ENCODE peak calls at places on chromosomes 3 and 15, in five cellular contexts. C is GM23338, U is GM23248, T is OCI-LY7, L is HCT116. P is an unnamed sample.

GRCh38 chr3:58032186-58032585 is 24.0 kb downstream of the FLNB start:
- DNase-seq in C (no peak), U (peak), T (no peak), L (no peak), P (no peak)

GRCh38 chr15:46732060-46732459 is 985.2 kb upstream of the SEMA6D start:
- DNase-seq in C (no peak), U (no peak), T (peak), L (no peak), P (no peak)

GRCh38 chr3:16375891-16376290 is 110.9 kb downstream of the OXNAD1 start:
- DNase-seq in C (no peak), U (no peak), T (no peak), L (no peak), P (no peak)

GRCh38 chr3:42666577-42666998 is 13.1 kb downstream of the ZBTB47 start:
- DNase-seq in C (no peak), U (no peak), T (no peak), L (no peak), P (no peak)

GRCh38 chr3:105278688-105279087 is 88.0 kb upstream of the ALCAM start:
- DNase-seq in C (no peak), U (no peak), T (no peak), L (no peak), P (no peak)

GRCh38 chr15:53536479-53537120 is 222.9 kb downstream of the WDR72 start:
- DNase-seq in C (no peak), U (no peak), T (no peak), L (no peak), P (peak)

GRCh38 chr3:158685151-158685550 is 12.7 kb upstream of the LXN start:
- DNase-seq in C (no peak), U (peak), T (no peak), L (no peak), P (no peak)

GRCh38 chr15:81863157-81863556 is 182.7 kb downstream of the MEX3B start:
- DNase-seq in C (no peak), U (peak), T (no peak), L (no peak), P (no peak)

GRCh38 chr3:48268381-48268935 is 27.6 kb downstream of the ZNF589 start:
- DNase-seq in C (no peak), U (no peak), T (no peak), L (no peak), P (no peak)

GRCh38 chr3:149473314-149473990 is 1.0 kb upstream of the TM4SF4 start:
- DNase-seq in C (peak), U (peak), T (no peak), L (peak), P (no peak)

GRCh38 chr15:52180196-52180835 is 10.9 kb downstream of the GNB5 start:
- DNase-seq in C (no peak), U (peak), T (peak), L (no peak), P (peak)

GRCh38 chr15:40063563-40064011 is 24.6 kb upstream of the SRP14 start:
- DNase-seq in C (no peak), U (peak), T (no peak), L (no peak), P (no peak)

GRCh38 chr3:70919661-70920060 is 607.2 kb upstream of the MDFIC2 start:
- DNase-seq in C (no peak), U (no peak), T (no peak), L (no peak), P (no peak)

GRCh38 chr3:4897765-4898453 is 81.3 kb upstream of the BHLHE40 start:
- DNase-seq in C (no peak), U (peak), T (no peak), L (no peak), P (no peak)

GRCh38 chr3:45088543-45088942 is 57.6 kb downstream of the CDCP1 start:
- DNase-seq in C (no peak), U (no peak), T (no peak), L (no peak), P (no peak)

GRCh38 chr3:138034918-138035317 is 25.0 kb downstream of the CLDN18 start:
- DNase-seq in C (no peak), U (no peak), T (no peak), L (no peak), P (no peak)

GRCh38 chr3:15768421-15769255 is 29.1 kb downstream of the ANKRD28 start:
- DNase-seq in C (no peak), U (peak), T (no peak), L (peak), P (no peak)

GRCh38 chr3:192260611-192261010 is 466.7 kb downstream of the FGF12 start:
- DNase-seq in C (no peak), U (no peak), T (no peak), L (no peak), P (no peak)

GRCh38 chr3:160395297-160395696 is 3.7 kb downstream of the IFT80 start:
- DNase-seq in C (no peak), U (peak), T (no peak), L (no peak), P (peak)

GRCh38 chr15:99439524-99439835 is 126.3 kb upstream of the MEF2A start:
- DNase-seq in C (no peak), U (no peak), T (no peak), L (no peak), P (no peak)

GRCh38 chr15:70266412-70267089 is 168.8 kb upstream of the TLE3 start:
- DNase-seq in C (no peak), U (no peak), T (no peak), L (no peak), P (no peak)
- TF ChIP-seq EZH2phosphoT487 in C (no peak), U (no peak), T (no peak), L (no peak), P (no peak)

DNA sequence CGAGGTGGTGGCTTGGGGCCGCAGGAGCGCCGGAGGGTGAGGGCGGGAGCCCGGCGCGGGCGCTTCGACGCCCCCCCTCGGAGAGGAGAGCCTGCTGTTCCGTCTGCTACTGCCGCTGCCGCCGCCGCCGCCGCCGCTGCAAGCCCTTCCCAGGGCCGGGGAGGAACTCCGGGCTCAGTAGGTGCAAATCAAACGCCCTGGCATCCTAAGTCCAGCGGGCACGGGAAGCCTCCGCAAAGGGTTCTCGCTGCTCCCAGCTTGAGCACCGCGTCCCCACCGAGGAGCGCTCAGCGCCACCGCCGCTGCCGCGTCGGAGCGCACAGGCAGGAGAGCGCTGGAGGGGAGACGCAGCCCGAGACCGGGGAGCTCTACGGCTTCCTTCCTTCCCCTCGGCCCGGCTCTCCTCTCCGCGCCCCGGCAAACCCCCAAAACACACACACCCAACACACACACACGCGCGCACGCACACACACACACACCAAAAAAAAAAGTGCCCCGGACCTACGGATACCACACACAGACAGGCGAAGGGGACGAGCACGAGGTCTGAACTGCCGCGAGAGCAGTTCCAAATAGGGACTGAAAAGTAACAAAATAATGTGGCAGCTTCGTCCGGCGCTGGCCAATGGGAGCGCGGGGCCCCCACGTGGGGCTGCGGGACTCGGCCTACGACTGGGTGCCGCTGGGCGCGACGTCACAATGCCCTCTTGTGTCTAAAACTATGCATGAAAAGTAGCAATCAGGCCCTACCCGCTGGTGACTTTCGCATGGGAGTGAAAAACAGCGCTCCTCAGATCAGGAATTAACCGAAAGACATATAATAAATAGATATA is at the start of gene TLE3:
- DNase-seq in C (peak), U (peak), T (peak), L (peak), P (peak)
- H2AFZ ChIP-seq in C (no peak), U (peak), T (peak), L (no peak), P (no peak)

GRCh38 chr3:141368925-141369794 is 856 bp downstream of the ZBTB38 start:
- DNase-seq in C (no peak), U (peak), T (no peak), L (no peak), P (no peak)
- H3K27ac ChIP-seq in C (peak), U (peak), T (no peak), L (peak), P (no peak)

GRCh38 chr3:136819784-136820640 is 1.1 kb downstream of the SLC35G2 start:
- DNase-seq in C (peak), U (peak), T (no peak), L (no peak), P (peak)
- TF ChIP-seq EZH2phosphoT487 in C (no peak), U (no peak), T (no peak), L (no peak), P (peak)

GRCh38 chr15:31280037-31280830 is 46.4 kb upstream of the KLF13 start:
- DNase-seq in C (no peak), U (no peak), T (no peak), L (no peak), P (no peak)

GRCh38 chr15:31279221-31280036 is 47.2 kb upstream of the KLF13 start:
- DNase-seq in C (no peak), U (no peak), T (no peak), L (no peak), P (no peak)

GRCh38 chr15:31277335-31278055 is 49.1 kb upstream of the KLF13 start:
- DNase-seq in C (no peak), U (no peak), T (no peak), L (no peak), P (no peak)

GRCh38 chr15:31278056-31278445 is 48.6 kb upstream of the KLF13 start:
- DNase-seq in C (no peak), U (no peak), T (no peak), L (no peak), P (no peak)

DNA sequence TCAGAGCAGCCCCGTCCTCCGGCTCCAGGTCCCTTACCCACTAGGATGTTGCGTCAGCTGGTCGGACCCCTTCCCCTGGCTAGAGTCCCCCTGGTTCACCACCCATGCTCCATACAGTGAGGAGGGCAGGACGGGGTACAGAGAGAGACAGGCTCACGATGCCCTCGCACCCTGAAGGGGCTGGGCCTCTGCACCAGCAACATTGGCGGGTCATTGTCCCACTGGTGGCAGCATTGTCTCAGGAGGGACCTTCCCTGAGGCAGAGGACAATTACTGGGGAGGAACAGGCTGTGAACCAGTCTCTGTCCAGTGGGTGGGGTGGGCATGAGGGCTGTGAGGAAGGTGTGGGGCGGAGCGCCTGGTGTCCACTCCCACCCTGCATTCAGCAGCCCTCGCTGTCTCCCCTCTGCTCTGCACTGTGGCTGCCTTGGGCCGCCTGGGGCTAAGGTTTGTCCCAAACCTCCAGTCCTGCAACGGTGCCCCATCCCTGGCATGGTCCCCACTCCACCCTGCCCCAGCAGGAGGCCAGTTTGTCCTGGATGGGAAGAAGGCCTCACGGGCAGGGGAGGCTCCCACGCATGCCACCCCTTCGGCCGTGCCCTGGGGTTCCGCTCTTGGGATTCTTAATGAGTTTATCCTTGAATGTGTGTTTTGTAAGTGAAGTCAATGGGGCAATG is 48.0 kb upstream of the KLF13 start:
- DNase-seq in C (no peak), U (no peak), T (no peak), L (no peak), P (no peak)
- H2AFZ ChIP-seq in C (no peak), U (no peak), T (peak), L (no peak), P (no peak)

GRCh38 chr3:9746330-9746729 is 3.4 kb upstream of the OGG1 start:
- DNase-seq in C (no peak), U (peak), T (no peak), L (no peak), P (no peak)
- H3K27ac ChIP-seq in C (no peak), U (peak), T (no peak), L (no peak), P (no peak)

DNA sequence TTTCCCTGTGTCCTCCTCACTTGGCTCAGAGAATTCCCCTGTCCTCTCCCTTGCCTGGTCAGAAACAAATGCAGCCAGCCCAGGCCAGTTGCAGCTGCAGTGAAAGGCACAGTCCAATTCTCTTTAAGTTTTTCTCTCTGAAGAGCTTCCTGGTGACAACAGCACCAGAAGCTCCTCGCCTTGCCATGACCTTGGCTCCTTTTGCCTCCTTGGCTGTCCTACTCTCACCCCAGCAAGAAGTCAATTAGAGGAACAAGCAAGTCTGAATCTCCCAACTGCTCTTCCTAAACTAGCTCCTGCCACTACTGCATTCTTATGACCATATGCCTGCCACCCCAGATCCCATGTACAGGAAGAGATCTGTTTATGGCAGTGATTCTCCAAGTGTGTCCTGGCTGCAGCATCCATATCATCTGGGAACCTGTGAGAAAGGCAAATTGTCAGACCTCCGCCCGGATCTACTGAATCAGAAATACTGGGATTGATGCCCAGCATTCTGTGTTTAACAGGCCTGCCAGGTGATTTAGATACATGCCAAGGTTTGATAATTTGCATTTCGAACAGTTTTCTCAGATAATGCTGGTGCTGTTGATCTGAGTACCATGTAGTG is 165.7 kb downstream of the SSR3 start:
- DNase-seq in C (no peak), U (peak), T (no peak), L (no peak), P (no peak)
- TF ChIP-seq EZH2phosphoT487 in C (no peak), U (no peak), T (no peak), L (no peak), P (no peak)

GRCh38 chr15:74613953-74614743 is 1.5 kb upstream of the CLK3 start:
- DNase-seq in C (peak), U (no peak), T (no peak), L (no peak), P (no peak)

GRCh38 chr15:74613089-74613952 is 2.3 kb upstream of the CLK3 start:
- DNase-seq in C (no peak), U (peak), T (no peak), L (no peak), P (no peak)

GRCh38 chr15:74616020-74616939 is 644 bp downstream of the CLK3 start:
- DNase-seq in C (peak), U (peak), T (peak), L (no peak), P (peak)

GRCh38 chr15:74615313-74616019 is at the start of gene CLK3:
- DNase-seq in C (peak), U (peak), T (peak), L (peak), P (peak)

GRCh38 chr15:74614744-74615312 is 808 bp upstream of the CLK3 start:
- DNase-seq in C (peak), U (peak), T (peak), L (no peak), P (peak)
- H2AFZ ChIP-seq in C (peak), U (peak), T (peak), L (no peak), P (peak)

GRCh38 chr3:50169858-50170257 is 14.7 kb downstream of the SEMA3F start:
- DNase-seq in C (no peak), U (no peak), T (no peak), L (no peak), P (no peak)

GRCh38 chr3:50170689-50171088 is 15.6 kb downstream of the SEMA3F start:
- DNase-seq in C (no peak), U (peak), T (no peak), L (no peak), P (no peak)

GRCh38 chr3:50172615-50173220 is 17.6 kb downstream of the SEMA3F start:
- DNase-seq in C (no peak), U (no peak), T (no peak), L (no peak), P (no peak)

GRCh38 chr3:50173685-50174516 is 17.5 kb upstream of the GNAT1 start:
- DNase-seq in C (peak), U (no peak), T (no peak), L (no peak), P (no peak)

DNA sequence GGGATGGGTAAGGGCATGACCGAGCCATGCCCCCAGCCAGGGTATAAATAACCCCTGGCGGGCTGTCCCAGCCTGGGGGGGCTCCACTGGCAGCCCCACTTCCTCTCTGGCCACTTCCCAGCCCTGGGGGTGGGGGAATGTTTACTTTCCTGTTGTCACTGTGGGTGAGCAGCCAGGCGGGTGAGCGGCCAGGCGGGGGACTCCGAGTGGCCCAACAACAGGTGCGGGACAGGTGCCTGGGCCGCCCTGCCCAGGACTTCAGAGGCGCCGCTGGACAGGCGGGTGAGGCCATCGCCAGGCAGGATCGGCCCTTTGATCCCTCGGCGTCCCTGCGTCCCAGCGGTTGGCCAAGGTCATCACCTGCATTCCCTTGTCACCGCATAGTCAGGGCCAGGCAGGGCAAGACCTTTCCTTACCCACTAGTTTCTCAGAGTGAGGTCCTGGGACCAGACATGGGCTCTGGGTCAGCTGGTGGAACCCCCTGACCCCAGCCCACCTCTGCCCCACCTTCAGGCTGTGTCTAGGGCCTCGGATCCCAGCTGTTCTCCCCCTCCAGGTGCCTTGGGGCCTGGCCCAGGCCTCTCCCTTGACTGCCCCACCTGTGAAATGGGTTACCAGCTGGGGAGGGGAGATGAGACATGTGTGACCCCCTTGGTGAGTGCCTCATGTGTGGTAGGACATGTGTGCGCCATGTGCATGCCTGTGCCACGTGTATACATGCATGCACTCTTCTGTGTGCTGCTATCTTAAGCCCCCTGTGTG is 16.6 kb downstream of the SEMA3F start:
- DNase-seq in C (no peak), U (no peak), T (no peak), L (no peak), P (no peak)
- H3K27ac ChIP-seq in C (no peak), U (no peak), T (no peak), L (no peak), P (no peak)